ENCODE peak calls at places on chromosomes 3 and 15, in five cellular contexts. C, N, P, Z and Q are unnamed samples. For H3K4me1 and H3K36me3, the result is how much of the 10 kb centered on the place peaks cover.

GRCh38 chr3:132569153-132569552 is 27.9 kb upstream of the ACKR4 start:
- DNase-seq in C (no peak), N (no peak), P (no peak), Z (no peak), Q (no peak)

GRCh38 chr3:42803800-42804112 is 534 bp downstream of the HIGD1A start:
- DNase-seq in C (no peak), N (peak), P (peak), Z (peak), Q (no peak)

GRCh38 chr15:82648257-82649103 is 1.3 kb upstream of the CPEB1 start:
- DNase-seq in C (no peak), N (no peak), P (no peak), Z (no peak), Q (no peak)

GRCh38 chr15:33242165-33242564 is 47.7 kb upstream of the FMN1 start:
- DNase-seq in C (no peak), N (no peak), P (no peak), Z (no peak), Q (no peak)

GRCh38 chr3:135891121-135891520 is 74.4 kb upstream of the PPP2R3A start:
- DNase-seq in C (no peak), N (no peak), P (no peak), Z (no peak), Q (no peak)

GRCh38 chr15:94080416-94080815 is 150.9 kb upstream of the MCTP2 start:
- DNase-seq in C (peak), N (no peak), P (no peak), Z (no peak), Q (no peak)

GRCh38 chr15:84761534-84762190 is 13.3 kb downstream of the ZNF592 start:
- DNase-seq in C (no peak), N (no peak), P (no peak), Z (no peak), Q (no peak)

GRCh38 chr3:13282986-13283876 is 136.9 kb downstream of the NUP210 start:
- DNase-seq in C (no peak), N (peak), P (peak), Z (peak), Q (no peak)

GRCh38 chr3:71191031-71191482 is 392.5 kb downstream of the FOXP1 start:
- DNase-seq in C (no peak), N (no peak), P (no peak), Z (no peak), Q (no peak)

GRCh38 chr3:47161983-47162694 is 1.8 kb downstream of the SETD2 start:
- DNase-seq in C (no peak), N (no peak), P (no peak), Z (no peak), Q (no peak)

GRCh38 chr15:95888762-95889161 is 441.7 kb upstream of the NR2F2 start:
- DNase-seq in C (no peak), N (no peak), P (no peak), Z (no peak), Q (no peak)

GRCh38 chr3:30221622-30222021 is 384.8 kb upstream of the TGFBR2 start:
- DNase-seq in C (no peak), N (no peak), P (no peak), Z (no peak), Q (no peak)

GRCh38 chr3:191237045-191237882 is 38.2 kb downstream of the OSTN start:
- DNase-seq in C (no peak), N (no peak), P (no peak), Z (no peak), Q (no peak)

GRCh38 chr15:37837276-37837675 is 97.2 kb upstream of the TMCO5A start:
- DNase-seq in C (no peak), N (no peak), P (no peak), Z (no peak), Q (no peak)

DNA sequence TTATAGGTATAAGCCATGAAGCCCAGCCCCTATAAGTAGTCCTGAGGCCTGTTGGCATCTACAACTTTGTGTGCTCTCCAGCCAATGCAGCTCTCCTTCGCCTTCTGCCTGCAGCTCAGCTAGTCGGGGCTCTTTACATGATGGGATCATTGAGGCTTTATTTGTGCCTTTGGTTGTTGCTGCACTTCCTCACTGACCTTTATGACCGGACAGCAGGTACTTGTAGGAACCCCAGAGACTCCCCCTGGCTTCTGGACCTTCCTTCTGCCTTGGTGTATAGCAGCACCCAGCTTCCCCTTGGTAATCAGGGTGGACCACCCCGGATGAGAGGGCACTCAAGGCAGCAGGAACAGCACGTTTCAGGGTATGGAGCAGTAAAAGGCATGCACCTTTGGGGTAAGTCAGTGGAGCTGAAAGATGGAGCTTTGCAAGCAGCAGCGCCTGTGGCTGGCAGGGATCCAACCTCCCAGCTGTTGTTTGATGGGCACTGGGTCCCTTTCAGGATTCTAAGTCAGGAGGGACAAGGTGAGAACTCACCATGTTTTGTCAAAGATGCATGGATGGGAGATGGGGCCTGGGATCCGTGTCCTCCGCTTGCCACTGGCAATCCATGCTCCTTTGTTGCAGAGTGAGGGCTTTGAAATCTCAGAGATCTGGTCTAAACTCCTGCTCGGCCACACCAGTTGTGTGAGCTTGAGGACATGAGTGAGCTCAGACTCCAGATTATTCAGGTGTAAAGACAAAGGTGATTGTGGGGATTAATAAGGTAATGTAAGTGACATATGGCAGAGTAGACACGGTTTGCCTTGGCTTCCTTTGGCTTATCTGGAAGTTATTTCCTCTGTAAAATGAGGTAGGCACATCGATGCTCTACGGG is 65.1 kb upstream of the KLF13 start:
- DNase-seq in C (peak), N (peak), P (peak), Z (no peak), Q (no peak)
- H3K4me1 ChIP-seq in C (under half), N (under half), P (under half), Z (under half), Q (under half)

GRCh38 chr15:51699373-51699772 is 18.1 kb downstream of the SCG3 start:
- DNase-seq in C (no peak), N (no peak), P (no peak), Z (no peak), Q (no peak)

GRCh38 chr15:51706931-51707608 is 25.8 kb downstream of the SCG3 start:
- DNase-seq in C (no peak), N (no peak), P (no peak), Z (no peak), Q (no peak)

GRCh38 chr15:51706347-51706746 is 25.0 kb downstream of the SCG3 start:
- DNase-seq in C (no peak), N (no peak), P (no peak), Z (no peak), Q (no peak)

GRCh38 chr15:51708013-51708412 is 26.7 kb downstream of the SCG3 start:
- DNase-seq in C (no peak), N (no peak), P (no peak), Z (no peak), Q (no peak)

GRCh38 chr15:51702710-51703109 is 21.4 kb downstream of the SCG3 start:
- DNase-seq in C (no peak), N (no peak), P (no peak), Z (no peak), Q (no peak)
- H3K36me3 ChIP-seq in C (under half), N (under half), P (under half), Z (under half), Q (under half)

GRCh38 chr15:45612790-45613415 is 21.9 kb upstream of the SQOR start:
- DNase-seq in C (no peak), N (no peak), P (no peak), Z (no peak), Q (no peak)
- H3K4me1 ChIP-seq in C (under half), N (under half), P (under half), Z (under half), Q (under half)

DNA sequence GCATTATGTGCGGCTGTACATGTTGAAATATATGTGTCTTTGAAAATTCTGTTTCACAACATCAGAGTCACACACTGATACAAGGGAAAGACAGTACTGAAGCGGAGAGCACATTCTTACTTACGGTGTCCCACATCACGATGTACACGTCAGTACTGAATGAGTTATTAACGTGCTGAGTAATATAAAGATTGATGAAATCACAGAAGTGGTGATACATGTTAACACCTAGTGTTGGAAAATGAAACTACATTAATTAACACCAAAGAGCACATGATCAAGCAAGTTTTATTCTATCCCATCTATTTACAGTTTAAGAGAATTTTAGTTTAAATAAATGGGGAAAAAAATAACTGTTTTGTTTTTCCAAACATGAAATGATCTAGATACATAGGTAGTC is 15.6 kb downstream of the EOGT start:
- DNase-seq in C (no peak), N (no peak), P (no peak), Z (no peak), Q (no peak)
- H3K36me3 ChIP-seq in C (half or more), N (under half), P (under half), Z (under half), Q (under half)

GRCh38 chr3:194686414-194686815 is 732 bp downstream of the FAM43A start:
- DNase-seq in C (peak), N (no peak), P (no peak), Z (no peak), Q (no peak)

GRCh38 chr3:194688207-194688711 is 2.6 kb downstream of the FAM43A start:
- DNase-seq in C (peak), N (peak), P (no peak), Z (no peak), Q (no peak)

GRCh38 chr3:194686816-194687637 is 1.3 kb downstream of the FAM43A start:
- DNase-seq in C (peak), N (peak), P (peak), Z (peak), Q (peak)

GRCh38 chr3:194688946-194689345 is 3.3 kb downstream of the FAM43A start:
- DNase-seq in C (no peak), N (no peak), P (no peak), Z (no peak), Q (no peak)

GRCh38 chr3:194687638-194688206 is 2.0 kb downstream of the FAM43A start:
- DNase-seq in C (peak), N (peak), P (peak), Z (peak), Q (peak)
- H3K4me1 ChIP-seq in C (under half), N (under half), P (under half), Z (under half), Q (under half)

DNA sequence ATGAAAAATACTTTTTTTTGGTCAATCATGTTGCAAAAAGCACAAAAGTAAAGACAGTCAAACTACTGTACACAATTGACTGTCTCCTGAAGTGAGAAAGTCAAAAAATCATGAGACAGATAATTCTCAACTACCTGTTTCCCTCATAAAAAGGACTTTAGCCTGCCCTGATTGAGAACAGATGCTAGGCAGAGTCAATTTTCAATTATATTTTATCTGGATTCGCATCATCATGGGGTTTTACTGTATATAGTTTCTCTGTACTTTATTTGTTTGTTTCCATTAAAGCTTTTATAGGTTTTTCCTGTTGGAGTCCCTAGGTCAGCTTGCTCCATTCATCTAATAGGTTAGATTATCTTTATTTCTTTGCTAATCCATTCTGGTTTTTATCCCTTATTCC is 53.8 kb downstream of the ECT2 start:
- DNase-seq in C (no peak), N (no peak), P (no peak), Z (no peak), Q (no peak)
- H3K36me3 ChIP-seq in C (under half), N (under half), P (under half), Z (under half), Q (under half)

GRCh38 chr3:138936763-138937689 is 9.9 kb downstream of the FOXL2 start:
- DNase-seq in C (no peak), N (no peak), P (no peak), Z (peak), Q (no peak)
- H3K4me1 ChIP-seq in C (under half), N (under half), P (under half), Z (under half), Q (under half)

GRCh38 chr15:63755162-63755561 is 78.6 kb downstream of the HERC1 start:
- DNase-seq in C (no peak), N (no peak), P (no peak), Z (no peak), Q (no peak)

GRCh38 chr15:63763476-63764123 is 70.1 kb downstream of the HERC1 start:
- DNase-seq in C (no peak), N (no peak), P (no peak), Z (no peak), Q (no peak)

GRCh38 chr15:63764912-63765311 is 68.8 kb downstream of the HERC1 start:
- DNase-seq in C (no peak), N (no peak), P (no peak), Z (no peak), Q (no peak)

GRCh38 chr15:63764124-63764827 is 69.5 kb downstream of the HERC1 start:
- DNase-seq in C (no peak), N (no peak), P (no peak), Z (no peak), Q (no peak)

GRCh38 chr15:63759752-63760151 is 74.0 kb downstream of the HERC1 start:
- DNase-seq in C (no peak), N (no peak), P (no peak), Z (no peak), Q (no peak)
- H3K36me3 ChIP-seq in C (under half), N (under half), P (under half), Z (under half), Q (under half)